ENCODE peak calls at places on chromosome 10, in nine cellular contexts. One of them, this sample, is unnamed.
A peak's percentile ranks its signal among the peaks of the same experiment; 100 is the strongest.

GRCh38 chr10:14087585-14087984 is 243.1 kb downstream of the FRMD4A start:
- DNase-seq in sigmoid colon: no peak
- DNase-seq in PC-3: no peak
- DNase-seq in spleen: no peak
- DNase-seq in brain microvascular endothelial cell: no peak
- DNase-seq in psoas muscle: no peak
- DNase-seq in CD4-positive, alpha-beta T cell: no peak
- DNase-seq in HCT116: no peak
- DNase-seq in heart left ventricle: no peak
- DNase-seq in this sample: no peak

GRCh38 chr10:110005716-110006115 is 2.1 kb upstream of the ADD3 start:
- DNase-seq in sigmoid colon: peak; percentile 70
- DNase-seq in PC-3: no peak
- DNase-seq in spleen: no peak
- DNase-seq in brain microvascular endothelial cell: peak; percentile 40
- DNase-seq in psoas muscle: peak; percentile 18
- DNase-seq in CD4-positive, alpha-beta T cell: peak; percentile 7
- DNase-seq in HCT116: no peak
- DNase-seq in heart left ventricle: peak; percentile 31
- DNase-seq in this sample: no peak

GRCh38 chr10:123986736-123987135 is 95.1 kb upstream of the CPXM2 start:
- DNase-seq in sigmoid colon: no peak
- DNase-seq in PC-3: peak; percentile 5
- DNase-seq in spleen: no peak
- DNase-seq in brain microvascular endothelial cell: no peak
- DNase-seq in psoas muscle: no peak
- DNase-seq in CD4-positive, alpha-beta T cell: no peak
- DNase-seq in HCT116: no peak
- DNase-seq in heart left ventricle: no peak
- DNase-seq in this sample: no peak

GRCh38 chr10:128059266-128059850 is 66.9 kb downstream of the MKI67 start:
- DNase-seq in sigmoid colon: no peak
- DNase-seq in PC-3: no peak
- DNase-seq in spleen: peak; percentile 76
- DNase-seq in brain microvascular endothelial cell: no peak
- DNase-seq in psoas muscle: no peak
- DNase-seq in CD4-positive, alpha-beta T cell: no peak
- DNase-seq in HCT116: no peak
- DNase-seq in heart left ventricle: no peak
- DNase-seq in this sample: no peak

GRCh38 chr10:61066661-61067353 is 122.8 kb upstream of the RHOBTB1 start:
- DNase-seq in sigmoid colon: no peak
- DNase-seq in PC-3: no peak
- DNase-seq in spleen: no peak
- DNase-seq in brain microvascular endothelial cell: no peak
- DNase-seq in psoas muscle: no peak
- DNase-seq in CD4-positive, alpha-beta T cell: no peak
- DNase-seq in HCT116: no peak
- DNase-seq in heart left ventricle: no peak
- DNase-seq in this sample: no peak

GRCh38 chr10:117462424-117462792 is 80.1 kb upstream of the EMX2 start:
- DNase-seq in sigmoid colon: no peak
- DNase-seq in PC-3: no peak
- DNase-seq in spleen: peak; percentile 70
- DNase-seq in brain microvascular endothelial cell: no peak
- DNase-seq in psoas muscle: no peak
- DNase-seq in CD4-positive, alpha-beta T cell: no peak
- DNase-seq in HCT116: no peak
- DNase-seq in heart left ventricle: no peak
- DNase-seq in this sample: no peak

GRCh38 chr10:33333260-33334169 is 952 bp downstream of the NRP1 start:
- DNase-seq in sigmoid colon: no peak
- DNase-seq in PC-3: peak; percentile 65
- DNase-seq in spleen: no peak
- DNase-seq in brain microvascular endothelial cell: peak; percentile 29
- DNase-seq in psoas muscle: no peak
- DNase-seq in CD4-positive, alpha-beta T cell: peak; percentile 12
- DNase-seq in HCT116: no peak
- DNase-seq in heart left ventricle: no peak
- DNase-seq in this sample: peak; percentile 44

GRCh38 chr10:58137813-58138212 is 129.9 kb downstream of the IPMK start:
- DNase-seq in sigmoid colon: no peak
- DNase-seq in PC-3: no peak
- DNase-seq in spleen: no peak
- DNase-seq in brain microvascular endothelial cell: no peak
- DNase-seq in psoas muscle: no peak
- DNase-seq in CD4-positive, alpha-beta T cell: no peak
- DNase-seq in HCT116: no peak
- DNase-seq in heart left ventricle: no peak
- DNase-seq in this sample: no peak

GRCh38 chr10:93235686-93236085 is 162.0 kb downstream of the CYP26A1 start:
- DNase-seq in sigmoid colon: no peak
- DNase-seq in PC-3: no peak
- DNase-seq in spleen: no peak
- DNase-seq in brain microvascular endothelial cell: peak; percentile 84
- DNase-seq in psoas muscle: no peak
- DNase-seq in CD4-positive, alpha-beta T cell: no peak
- DNase-seq in HCT116: no peak
- DNase-seq in heart left ventricle: no peak
- DNase-seq in this sample: no peak

GRCh38 chr10:43867667-43868361 is 219.1 kb upstream of the ZNF32 start:
- DNase-seq in sigmoid colon: no peak
- DNase-seq in PC-3: peak; percentile 72
- DNase-seq in spleen: no peak
- DNase-seq in brain microvascular endothelial cell: peak; percentile 74
- DNase-seq in psoas muscle: no peak
- DNase-seq in CD4-positive, alpha-beta T cell: no peak
- DNase-seq in HCT116: no peak
- DNase-seq in heart left ventricle: no peak
- DNase-seq in this sample: peak; percentile 12

GRCh38 chr10:88226891-88227290 is 356.2 kb downstream of the RNLS start:
- DNase-seq in sigmoid colon: no peak
- DNase-seq in PC-3: no peak
- DNase-seq in spleen: no peak
- DNase-seq in brain microvascular endothelial cell: no peak
- DNase-seq in psoas muscle: no peak
- DNase-seq in CD4-positive, alpha-beta T cell: no peak
- DNase-seq in HCT116: no peak
- DNase-seq in heart left ventricle: no peak
- DNase-seq in this sample: no peak

GRCh38 chr10:129852829-129853228 is 111.2 kb downstream of the EBF3 start:
- DNase-seq in sigmoid colon: no peak
- DNase-seq in PC-3: no peak
- DNase-seq in spleen: no peak
- DNase-seq in brain microvascular endothelial cell: no peak
- DNase-seq in psoas muscle: no peak
- DNase-seq in CD4-positive, alpha-beta T cell: no peak
- DNase-seq in HCT116: no peak
- DNase-seq in heart left ventricle: no peak
- DNase-seq in this sample: no peak

GRCh38 chr10:60818134-60818770 is 40.0 kb downstream of the CDK1 start:
- DNase-seq in sigmoid colon: no peak
- DNase-seq in PC-3: no peak
- DNase-seq in spleen: no peak
- DNase-seq in brain microvascular endothelial cell: peak; percentile 23
- DNase-seq in psoas muscle: no peak
- DNase-seq in CD4-positive, alpha-beta T cell: no peak
- DNase-seq in HCT116: no peak
- DNase-seq in heart left ventricle: no peak
- DNase-seq in this sample: no peak

GRCh38 chr10:126229701-126230100 is 158.6 kb downstream of the ADAM12 start:
- DNase-seq in sigmoid colon: no peak
- DNase-seq in PC-3: no peak
- DNase-seq in spleen: no peak
- DNase-seq in brain microvascular endothelial cell: no peak
- DNase-seq in psoas muscle: no peak
- DNase-seq in CD4-positive, alpha-beta T cell: no peak
- DNase-seq in HCT116: no peak
- DNase-seq in heart left ventricle: no peak
- DNase-seq in this sample: no peak

GRCh38 chr10:63099734-63100133 is 33.4 kb upstream of the NRBF2 start:
- DNase-seq in sigmoid colon: no peak
- DNase-seq in PC-3: peak; percentile 93
- DNase-seq in spleen: no peak
- DNase-seq in brain microvascular endothelial cell: no peak
- DNase-seq in psoas muscle: no peak
- DNase-seq in CD4-positive, alpha-beta T cell: no peak
- DNase-seq in HCT116: no peak
- DNase-seq in heart left ventricle: no peak
- DNase-seq in this sample: no peak

GRCh38 chr10:48775206-48775517 is 90.5 kb downstream of the WDFY4 start:
- DNase-seq in sigmoid colon: no peak
- DNase-seq in PC-3: no peak
- DNase-seq in spleen: no peak
- DNase-seq in brain microvascular endothelial cell: no peak
- DNase-seq in psoas muscle: no peak
- DNase-seq in CD4-positive, alpha-beta T cell: no peak
- DNase-seq in HCT116: no peak
- DNase-seq in heart left ventricle: no peak
- DNase-seq in this sample: no peak
- TF ChIP-seq CTCF in sigmoid colon: no peak
- TF ChIP-seq CTCF in PC-3: no peak
- TF ChIP-seq CTCF in spleen: no peak
- TF ChIP-seq CTCF in brain microvascular endothelial cell: no peak
- TF ChIP-seq CTCF in psoas muscle: no peak
- TF ChIP-seq CTCF in CD4-positive, alpha-beta T cell: no peak
- TF ChIP-seq CTCF in HCT116: no peak
- TF ChIP-seq CTCF in heart left ventricle: no peak
- TF ChIP-seq CTCF in this sample: no peak

GRCh38 chr10:96357038-96357620 is 1.7 kb downstream of the OPALIN start:
- DNase-seq in sigmoid colon: no peak
- DNase-seq in PC-3: no peak
- DNase-seq in spleen: no peak
- DNase-seq in brain microvascular endothelial cell: no peak
- DNase-seq in psoas muscle: no peak
- DNase-seq in CD4-positive, alpha-beta T cell: no peak
- DNase-seq in HCT116: no peak
- DNase-seq in heart left ventricle: no peak
- DNase-seq in this sample: no peak

GRCh38 chr10:96352027-96352426 is 6.8 kb downstream of the OPALIN start:
- DNase-seq in sigmoid colon: no peak
- DNase-seq in PC-3: no peak
- DNase-seq in spleen: no peak
- DNase-seq in brain microvascular endothelial cell: no peak
- DNase-seq in psoas muscle: no peak
- DNase-seq in CD4-positive, alpha-beta T cell: no peak
- DNase-seq in HCT116: no peak
- DNase-seq in heart left ventricle: no peak
- DNase-seq in this sample: no peak

GRCh38 chr10:96352587-96352986 is 6.2 kb downstream of the OPALIN start:
- DNase-seq in sigmoid colon: no peak
- DNase-seq in PC-3: no peak
- DNase-seq in spleen: no peak
- DNase-seq in brain microvascular endothelial cell: no peak
- DNase-seq in psoas muscle: no peak
- DNase-seq in CD4-positive, alpha-beta T cell: no peak
- DNase-seq in HCT116: no peak
- DNase-seq in heart left ventricle: no peak
- DNase-seq in this sample: no peak
- H3K27ac ChIP-seq in sigmoid colon: no peak overlapping the region
- H3K27ac ChIP-seq in PC-3: no peak overlapping the region
- H3K27ac ChIP-seq in spleen: no peak overlapping the region
- H3K27ac ChIP-seq in brain microvascular endothelial cell: no peak overlapping the region
- H3K27ac ChIP-seq in psoas muscle: no peak overlapping the region
- H3K27ac ChIP-seq in CD4-positive, alpha-beta T cell: no peak overlapping the region
- H3K27ac ChIP-seq in HCT116: no peak overlapping the region
- H3K27ac ChIP-seq in heart left ventricle: no peak overlapping the region
- H3K27ac ChIP-seq in this sample: no peak overlapping the region

DNA sequence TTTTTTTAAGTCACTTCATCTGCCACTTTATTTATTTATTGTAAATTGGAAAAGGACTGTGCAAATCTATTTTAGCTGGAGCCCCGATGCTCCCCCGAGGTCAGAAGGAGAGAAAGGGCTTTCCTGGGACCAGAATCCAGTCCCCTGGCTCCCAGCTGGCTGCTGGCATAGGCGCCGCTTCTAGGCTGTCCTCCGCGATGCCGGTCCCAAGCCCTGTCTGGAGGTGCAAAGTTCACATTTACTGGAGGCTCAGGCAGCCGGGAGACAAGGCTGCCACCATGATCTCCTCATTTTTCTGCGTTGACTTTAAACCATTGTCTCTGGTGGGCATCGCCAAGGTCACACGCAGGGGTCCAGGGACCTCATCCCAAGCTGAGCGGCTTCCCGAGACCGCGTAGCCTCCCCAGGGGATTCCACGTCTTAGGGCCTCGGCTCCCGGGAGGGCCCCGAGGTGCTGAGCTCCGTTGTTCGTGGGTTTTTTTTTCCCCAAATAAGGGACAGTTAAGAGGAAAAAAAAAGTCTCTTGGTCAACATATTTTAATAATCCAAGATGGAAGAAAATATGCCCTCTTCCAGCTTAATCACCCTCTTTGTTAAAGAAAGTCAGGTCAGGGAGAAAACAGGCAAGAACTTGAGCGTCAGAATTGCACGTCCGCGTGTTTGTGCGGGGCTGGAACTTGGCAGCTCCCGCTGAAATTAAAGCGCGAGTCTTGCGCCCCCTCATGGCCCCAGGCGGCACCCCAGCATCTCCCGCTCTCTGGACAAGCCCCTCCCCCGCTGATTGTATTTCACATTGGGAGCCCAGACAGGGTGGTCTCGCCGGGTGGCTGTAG is 11.9 kb downstream of the RGR start:
- DNase-seq in sigmoid colon: no peak
- DNase-seq in PC-3: no peak
- DNase-seq in spleen: no peak
- DNase-seq in brain microvascular endothelial cell: peak; percentile 31
- DNase-seq in psoas muscle: peak; percentile 50
- DNase-seq in CD4-positive, alpha-beta T cell: peak; percentile 12
- DNase-seq in HCT116: peak; percentile 46
- DNase-seq in heart left ventricle: no peak
- DNase-seq in this sample: no peak
- TF ChIP-seq CTCF in sigmoid colon: peak; percentile 38
- TF ChIP-seq CTCF in PC-3: peak; percentile 10
- TF ChIP-seq CTCF in spleen: peak; percentile 28
- TF ChIP-seq CTCF in brain microvascular endothelial cell: peak; percentile 84
- TF ChIP-seq CTCF in psoas muscle: peak; percentile 30
- TF ChIP-seq CTCF in CD4-positive, alpha-beta T cell: peak; percentile 37
- TF ChIP-seq CTCF in HCT116: peak; percentile 88
- TF ChIP-seq CTCF in heart left ventricle: peak; percentile 46
- TF ChIP-seq CTCF in this sample: peak; percentile 17

GRCh38 chr10:53069013-53069412 is 296.4 kb upstream of the MBL2 start:
- DNase-seq in sigmoid colon: no peak
- DNase-seq in PC-3: no peak
- DNase-seq in spleen: no peak
- DNase-seq in brain microvascular endothelial cell: no peak
- DNase-seq in psoas muscle: no peak
- DNase-seq in CD4-positive, alpha-beta T cell: no peak
- DNase-seq in HCT116: no peak
- DNase-seq in heart left ventricle: no peak
- DNase-seq in this sample: no peak

GRCh38 chr10:53072144-53072543 is 299.6 kb upstream of the MBL2 start:
- DNase-seq in sigmoid colon: no peak
- DNase-seq in PC-3: no peak
- DNase-seq in spleen: no peak
- DNase-seq in brain microvascular endothelial cell: no peak
- DNase-seq in psoas muscle: no peak
- DNase-seq in CD4-positive, alpha-beta T cell: no peak
- DNase-seq in HCT116: no peak
- DNase-seq in heart left ventricle: no peak
- DNase-seq in this sample: no peak

GRCh38 chr10:53075469-53075868 is 302.9 kb upstream of the MBL2 start:
- DNase-seq in sigmoid colon: no peak
- DNase-seq in PC-3: no peak
- DNase-seq in spleen: no peak
- DNase-seq in brain microvascular endothelial cell: no peak
- DNase-seq in psoas muscle: no peak
- DNase-seq in CD4-positive, alpha-beta T cell: no peak
- DNase-seq in HCT116: no peak
- DNase-seq in heart left ventricle: no peak
- DNase-seq in this sample: no peak

GRCh38 chr10:53071505-53072125 is 299.0 kb upstream of the MBL2 start:
- DNase-seq in sigmoid colon: no peak
- DNase-seq in PC-3: no peak
- DNase-seq in spleen: no peak
- DNase-seq in brain microvascular endothelial cell: no peak
- DNase-seq in psoas muscle: no peak
- DNase-seq in CD4-positive, alpha-beta T cell: no peak
- DNase-seq in HCT116: no peak
- DNase-seq in heart left ventricle: no peak
- DNase-seq in this sample: no peak
- H3K27ac ChIP-seq in sigmoid colon: no peak overlapping the region
- H3K27ac ChIP-seq in PC-3: no peak overlapping the region
- H3K27ac ChIP-seq in spleen: no peak overlapping the region
- H3K27ac ChIP-seq in brain microvascular endothelial cell: no peak overlapping the region
- H3K27ac ChIP-seq in psoas muscle: no peak overlapping the region
- H3K27ac ChIP-seq in CD4-positive, alpha-beta T cell: no peak overlapping the region
- H3K27ac ChIP-seq in HCT116: no peak overlapping the region
- H3K27ac ChIP-seq in heart left ventricle: no peak overlapping the region
- H3K27ac ChIP-seq in this sample: no peak overlapping the region